ENCODE peak calls at places on chromosomes 2 and 18, in ten cellular contexts. W, Z, O, E, Q, H, B, T, P and C are unnamed samples.

GRCh38 chr2:239833728-239834109 is 191.4 kb downstream of the NDUFA10 start:
- DNase-seq in W (no peak), B (peak; percentile 46), Z (no peak), O (no peak), T (no peak), P (no peak), Q (peak; percentile 4), H (no peak), E (no peak), C (no peak)

GRCh38 chr18:60259052-60259681 is 113.4 kb downstream of the MC4R start:
- DNase-seq in T (no peak), H (peak; percentile 13), P (no peak), E (no peak), O (no peak), Z (peak; percentile 24), W (peak; percentile 28), Q (no peak), B (no peak), C (no peak)

GRCh38 chr2:179963626-179964025 is 43.5 kb downstream of the CWC22 start:
- DNase-seq in Q (no peak), O (no peak), T (no peak), B (no peak), W (peak; percentile 76), E (no peak), H (peak; percentile 29), P (no peak), Z (peak; percentile 65), C (no peak)

GRCh38 chr2:98460573-98461560 is 16.2 kb downstream of the INPP4A start:
- DNase-seq in W (no peak), Q (no peak), Z (no peak), B (no peak), P (no peak), T (no peak), E (no peak), H (no peak), O (no peak), C (no peak)

GRCh38 chr2:239204143-239204875 is 196.5 kb downstream of the HDAC4 start:
- DNase-seq in Z (no peak), O (no peak), H (no peak), W (no peak), P (no peak), T (peak; percentile 2), E (no peak), B (no peak), Q (no peak), C (no peak)

GRCh38 chr2:68416081-68416675 is 50.9 kb downstream of the FBXO48 start:
- DNase-seq in T (no peak), B (no peak), O (no peak), Z (no peak), E (no peak), Q (no peak), P (no peak), H (no peak), W (no peak), C (no peak)

GRCh38 chr2:19574788-19575260 is 216.4 kb upstream of the OSR1 start:
- DNase-seq in P (no peak), O (no peak), E (no peak), W (peak; percentile 83), Q (no peak), T (no peak), H (peak; percentile 79), B (peak; percentile 78), Z (peak; percentile 88), C (no peak)

GRCh38 chr2:155442755-155443372 is 744.4 kb downstream of the KCNJ3 start:
- DNase-seq in T (no peak), W (peak; percentile 0), O (peak; percentile 17), P (no peak), Z (no peak), Q (no peak), H (no peak), E (peak; percentile 15), B (no peak), C (no peak)

GRCh38 chr2:23597687-23598086 is 212.7 kb downstream of the KLHL29 start:
- DNase-seq in W (no peak), Q (no peak), T (no peak), B (no peak), Z (no peak), O (no peak), H (no peak), P (no peak), E (no peak), C (no peak)

GRCh38 chr2:227805578-227805977 is 8.1 kb upstream of the CCL20 start:
- DNase-seq in E (no peak), H (no peak), P (no peak), Z (no peak), B (no peak), T (no peak), W (peak; percentile 30), O (no peak), Q (no peak), C (no peak)

DNA sequence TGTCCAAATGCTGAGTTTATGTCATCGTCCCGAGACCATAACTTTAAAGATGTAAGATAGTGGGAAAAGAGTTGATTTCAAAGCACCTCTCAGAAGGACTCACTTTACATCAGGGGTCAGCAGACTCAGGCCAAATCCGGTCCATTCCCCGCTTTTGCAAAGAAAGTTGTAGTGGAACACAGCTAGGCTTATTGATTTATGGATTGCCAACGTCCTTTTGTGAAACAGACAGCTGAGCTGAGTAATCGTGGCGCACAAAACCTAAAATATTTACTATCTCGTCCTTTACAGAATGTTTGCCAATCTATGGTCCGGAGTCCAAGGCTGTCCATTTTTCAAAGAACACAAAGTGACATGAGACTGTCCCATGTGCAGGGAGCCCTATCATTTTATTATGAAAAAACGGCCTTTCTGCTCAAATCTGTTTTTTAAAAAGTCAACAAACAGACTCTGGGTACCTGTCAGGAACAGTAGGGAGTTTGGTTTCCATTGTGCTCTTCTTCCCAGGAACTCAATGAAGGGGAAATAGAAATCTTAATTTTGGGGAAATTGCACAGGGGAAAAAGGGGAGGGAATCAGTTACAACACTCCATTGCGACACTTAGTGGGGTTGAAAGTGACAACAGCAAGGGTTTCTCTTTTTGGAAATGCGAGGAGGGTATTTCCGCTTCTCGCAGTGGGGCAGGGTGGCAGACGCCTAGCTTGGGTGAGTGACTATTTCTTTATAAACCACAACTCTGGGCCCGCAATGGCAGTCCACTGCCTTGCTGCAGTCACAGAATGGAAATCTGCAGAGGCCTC is at the start of gene IL1RN:
- DNase-seq in Z (no peak), P (no peak), W (no peak), B (peak; percentile 57), E (no peak), H (no peak), T (peak; percentile 8), Q (no peak), O (no peak), C (no peak)
- TF ChIP-seq CTCF in Z (no peak), P (no peak), W (no peak), B (no peak), E (no peak), H (no peak), T (no peak), Q (no peak), O (no peak), C (no peak)

GRCh38 chr2:182240862-182241371 is 185.9 kb downstream of the PDE1A start:
- DNase-seq in B (no peak), Q (no peak), O (peak; percentile 70), W (peak; percentile 55), Z (peak; percentile 55), H (no peak), T (no peak), E (peak; percentile 7), P (peak; percentile 43), C (no peak)
- TF ChIP-seq CTCF in B (no peak), Q (peak; percentile 60), O (peak; percentile 29), W (peak; percentile 37), Z (peak; percentile 37), H (peak; percentile 29), T (no peak), E (peak; percentile 63), P (peak; percentile 53), C (peak; percentile 22)

DNA sequence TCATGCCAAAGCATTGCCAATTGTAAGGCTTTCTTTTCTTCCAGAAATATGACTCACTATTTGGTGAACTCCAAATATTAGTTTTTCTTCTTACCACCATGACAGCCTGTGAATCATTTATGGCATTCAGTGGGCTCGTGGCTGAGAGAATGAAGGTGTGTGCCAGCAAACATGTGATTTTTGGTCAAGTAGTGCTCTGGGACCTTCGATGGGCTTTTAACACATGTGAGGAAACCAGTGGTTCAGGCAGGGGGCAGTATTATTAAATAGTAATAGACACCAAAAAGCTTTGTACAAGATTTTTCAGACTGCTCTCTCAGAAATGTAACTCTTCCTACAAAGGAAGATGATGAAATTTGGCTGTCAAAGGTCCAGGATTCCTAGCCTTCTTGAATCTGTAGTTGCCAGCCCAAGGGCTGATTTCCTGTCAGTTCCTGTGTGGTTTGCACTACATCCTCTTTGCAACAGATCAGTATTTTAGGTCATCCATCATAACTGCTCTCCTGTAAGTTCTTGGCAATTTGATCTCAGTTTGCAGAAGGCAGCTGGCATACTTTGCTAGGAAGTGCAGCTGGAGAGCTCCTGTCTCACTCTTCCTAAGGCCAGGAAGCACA is 64.3 kb downstream of the BABAM2 start:
- DNase-seq in H (peak; percentile 99), E (peak; percentile 48), Q (no peak), T (peak; percentile 70), O (peak; percentile 58), Z (peak; percentile 99), W (peak; percentile 99), B (peak; percentile 88), P (peak; percentile 96), C (no peak)
- TF ChIP-seq CTCF in H (peak; percentile 33), E (peak; percentile 38), Q (no peak), T (peak; percentile 16), O (no peak), Z (peak; percentile 50), W (peak; percentile 13), B (no peak), P (peak; percentile 82), C (peak; percentile 13)

DNA sequence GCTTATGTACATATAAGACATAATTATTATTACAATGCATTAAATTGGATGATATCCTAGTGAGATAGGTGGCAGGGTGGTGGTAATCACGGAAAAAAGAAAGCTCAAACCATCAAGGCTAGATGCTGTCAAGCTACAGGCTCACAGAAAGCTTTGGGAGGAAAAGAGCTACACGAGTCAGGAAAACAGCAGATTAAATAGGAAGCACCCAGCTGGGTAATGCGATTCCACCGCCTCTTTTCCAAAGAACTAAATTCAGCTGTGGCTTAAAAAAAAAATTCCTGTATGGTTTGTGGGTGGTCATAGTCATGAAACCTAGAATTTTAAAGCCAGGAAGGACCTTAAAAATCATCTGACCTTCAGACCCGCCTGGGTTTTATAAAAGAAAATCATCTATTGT is 23.7 kb upstream of the PTPN4 start:
- DNase-seq in E (no peak), W (no peak), Z (no peak), Q (no peak), O (no peak), B (no peak), T (no peak), H (no peak), P (no peak), C (no peak)
- TF ChIP-seq CTCF in E (no peak), W (no peak), Z (no peak), Q (no peak), O (no peak), B (no peak), T (no peak), H (no peak), P (no peak), C (no peak)

GRCh38 chr18:69469444-69469919 is 68.8 kb downstream of the DOK6 start:
- DNase-seq in W (peak; percentile 26), T (no peak), Q (no peak), Z (peak; percentile 19), H (no peak), E (no peak), P (peak; percentile 68), B (no peak), O (no peak), C (peak; percentile 59)
- TF ChIP-seq CTCF in W (no peak), T (no peak), Q (peak; percentile 23), Z (peak; percentile 21), H (no peak), E (peak; percentile 43), P (peak; percentile 33), B (no peak), O (no peak), C (peak; percentile 44)